ENCODE peak calls at places on chromosomes 11 and 22, in five cellular contexts. S is CD8-positive, alpha-beta memory T cell; C is lower lobe of right lung; U is uterus; E is psoas muscle. I is an unnamed sample.

GRCh38 chr11:125156346-125156745 is 8.2 kb upstream of the PKNOX2 start:
- DNase-seq in S (no peak), U (no peak), C (no peak), E (no peak), I (no peak)

GRCh38 chr11:116885951-116886629 is 48.7 kb upstream of the APOA1 start:
- DNase-seq in S (no peak), C (no peak), E (no peak), U (peak; percentile 21), I (no peak)

GRCh38 chr11:123330471-123330870 is 99.6 kb upstream of the GRAMD1B start:
- DNase-seq in E (no peak), C (no peak), U (no peak), S (no peak), I (no peak)

GRCh38 chr11:109192864-109193263 is 229.1 kb upstream of the C11orf87 start:
- DNase-seq in E (no peak), C (peak; percentile 41), U (no peak), S (no peak), I (no peak)

GRCh38 chr11:102138677-102139076 is 28.4 kb downstream of the YAP1 start:
- DNase-seq in S (no peak), U (no peak), E (no peak), C (no peak), I (no peak)

GRCh38 chr11:114060402-114061052 is 1.0 kb downstream of the ZBTB16 start:
- DNase-seq in C (peak; percentile 71), E (peak; percentile 48), S (peak; percentile 38), U (no peak), I (peak; percentile 76)

GRCh38 chr11:76251576-76251975 is 45.3 kb upstream of the WNT11 start:
- DNase-seq in U (no peak), S (no peak), C (no peak), E (no peak), I (no peak)

GRCh38 chr11:21567628-21568290 is 625.1 kb upstream of the ANO5 start:
- DNase-seq in C (no peak), U (no peak), E (no peak), S (no peak), I (no peak)

GRCh38 chr11:129331871-129332274 is 43.8 kb upstream of the BARX2 start:
- DNase-seq in S (peak; percentile 51), E (peak; percentile 77), U (peak; percentile 78), C (peak; percentile 85), I (peak; percentile 81)

GRCh38 chr11:69427906-69428880 is 53.3 kb upstream of the LINC01488 start:
- DNase-seq in U (no peak), S (no peak), E (no peak), C (no peak), I (no peak)

GRCh38 chr11:12680246-12680939 is 6.2 kb downstream of the TEAD1 start:
- DNase-seq in C (peak; percentile 88), E (peak; percentile 79), U (peak; percentile 87), S (peak; percentile 31), I (peak; percentile 95)

GRCh38 chr11:62880231-62880802 is 379 bp upstream of the SLC3A2 start:
- DNase-seq in C (peak; percentile 71), E (peak; percentile 60), U (peak; percentile 76), S (peak; percentile 14), I (peak; percentile 72)

GRCh38 chr11:64745523-64746328 is 1.8 kb upstream of the RASGRP2 start:
- DNase-seq in S (peak; percentile 92), E (peak; percentile 85), C (peak; percentile 90), U (peak; percentile 93), I (peak; percentile 94)

GRCh38 chr11:33633251-33634003 is 67.2 kb downstream of the C11orf91 start:
- DNase-seq in S (no peak), C (no peak), U (no peak), E (no peak), I (no peak)

GRCh38 chr11:65535102-65535501 is 10.2 kb downstream of the SCYL1 start:
- DNase-seq in U (no peak), C (no peak), E (no peak), S (no peak), I (no peak)

GRCh38 chr11:131146817-131147490 is 223.5 kb upstream of the NTM start:
- DNase-seq in E (no peak), S (no peak), C (no peak), U (no peak), I (no peak)

GRCh38 chr11:103929168-103929903 is 107.1 kb upstream of the DDI1 start:
- DNase-seq in E (no peak), U (no peak), C (no peak), S (no peak), I (no peak)

GRCh38 chr22:43835166-43835565 is 23.1 kb upstream of the EFCAB6 start:
- DNase-seq in E (no peak), U (no peak), S (no peak), C (peak; percentile 20), I (peak; percentile 39)
- H3K4me1 ChIP-seq in E (peaks cover 5% of the 10 kb centered on the region), U (no peaks in the 10 kb centered on the region), S (no peaks in the 10 kb centered on the region), C (no peaks in the 10 kb centered on the region), I (no peaks in the 10 kb centered on the region)

GRCh38 chr11:35256296-35256695 is 117.3 kb downstream of the CD44 start:
- DNase-seq in S (no peak), U (no peak), E (no peak), C (no peak), I (no peak)
- H3K27ac ChIP-seq in S (no peak overlapping the region), U (no peak overlapping the region), E (no peak overlapping the region), C (no peak overlapping the region), I (no peak overlapping the region)

DNA sequence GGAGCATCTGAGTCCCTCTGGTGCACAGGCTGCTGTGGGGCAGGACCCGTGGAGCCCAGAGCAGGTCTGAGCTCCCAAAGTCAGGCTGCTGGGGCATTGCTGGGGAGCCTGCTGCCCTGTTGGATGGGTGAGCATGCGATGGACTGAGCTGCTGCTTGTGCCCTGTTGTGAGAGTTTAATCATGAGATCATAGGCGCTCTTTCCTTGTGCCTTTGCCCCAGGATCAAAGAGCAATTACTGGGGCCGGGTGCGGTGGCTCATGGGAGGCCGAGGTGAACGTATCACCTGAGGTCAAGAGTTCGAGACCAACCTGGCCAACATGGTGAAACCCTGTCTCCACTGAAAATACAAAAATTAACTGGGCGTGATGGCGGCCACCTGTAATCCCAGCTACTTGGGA is 37.5 kb downstream of the MUC6 start:
- DNase-seq in E (no peak), S (no peak), U (no peak), C (no peak), I (no peak)
- H3K4me1 ChIP-seq in E (no peaks in the 10 kb centered on the region), S (no peaks in the 10 kb centered on the region), U (no peaks in the 10 kb centered on the region), C (no peaks in the 10 kb centered on the region), I (no peaks in the 10 kb centered on the region)

GRCh38 chr11:67561971-67562560 is 21.5 kb upstream of the GSTP1 start:
- DNase-seq in E (no peak), S (no peak), C (no peak), U (no peak), I (no peak)

GRCh38 chr11:67562951-67563350 is 20.7 kb upstream of the GSTP1 start:
- DNase-seq in S (no peak), U (no peak), E (no peak), C (no peak), I (no peak)

GRCh38 chr11:67563354-67564114 is 20.1 kb upstream of the GSTP1 start:
- DNase-seq in C (no peak), S (no peak), E (peak; percentile 71), U (peak; percentile 90), I (peak; percentile 78)

DNA sequence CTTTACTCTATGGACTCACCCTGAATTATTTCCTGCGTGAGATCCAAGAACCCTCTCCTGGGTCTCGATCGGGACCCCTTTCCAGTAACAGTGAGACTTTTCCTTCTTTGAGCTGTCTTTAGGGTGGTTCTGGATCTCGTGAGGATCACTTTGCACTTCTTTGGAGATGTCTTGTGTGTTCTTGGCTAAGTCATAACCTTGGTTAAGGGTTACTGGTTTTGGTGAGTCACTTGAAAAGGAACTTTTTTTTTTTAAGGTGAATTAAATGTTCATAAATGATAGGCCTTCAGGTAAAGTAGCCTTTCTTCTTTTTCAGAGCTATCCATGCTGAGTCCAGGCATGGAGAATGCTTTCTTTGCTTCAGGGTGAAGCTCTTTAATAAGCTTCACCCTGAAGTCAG is 19.4 kb upstream of the GSTP1 start:
- DNase-seq in C (no peak), S (no peak), E (no peak), U (no peak), I (no peak)
- H3K27ac ChIP-seq in C (no peak overlapping the region), S (no peak overlapping the region), E (peak overlapping the region; percentile 67), U (peak overlapping the region; percentile 53), I (no peak overlapping the region)

GRCh38 chr11:111423250-111423615 is 44.2 kb upstream of the POU2AF1 start:
- DNase-seq in C (no peak), S (no peak), E (no peak), U (no peak), I (no peak)

GRCh38 chr11:111419641-111420327 is 40.7 kb upstream of the POU2AF1 start:
- DNase-seq in S (no peak), E (no peak), U (no peak), C (no peak), I (peak; percentile 57)

GRCh38 chr11:111419181-111419580 is 40.1 kb upstream of the POU2AF1 start:
- DNase-seq in E (no peak), S (no peak), C (no peak), U (no peak), I (no peak)

GRCh38 chr11:111421251-111421650 is 42.2 kb upstream of the POU2AF1 start:
- DNase-seq in E (no peak), C (no peak), U (no peak), S (no peak), I (no peak)

DNA sequence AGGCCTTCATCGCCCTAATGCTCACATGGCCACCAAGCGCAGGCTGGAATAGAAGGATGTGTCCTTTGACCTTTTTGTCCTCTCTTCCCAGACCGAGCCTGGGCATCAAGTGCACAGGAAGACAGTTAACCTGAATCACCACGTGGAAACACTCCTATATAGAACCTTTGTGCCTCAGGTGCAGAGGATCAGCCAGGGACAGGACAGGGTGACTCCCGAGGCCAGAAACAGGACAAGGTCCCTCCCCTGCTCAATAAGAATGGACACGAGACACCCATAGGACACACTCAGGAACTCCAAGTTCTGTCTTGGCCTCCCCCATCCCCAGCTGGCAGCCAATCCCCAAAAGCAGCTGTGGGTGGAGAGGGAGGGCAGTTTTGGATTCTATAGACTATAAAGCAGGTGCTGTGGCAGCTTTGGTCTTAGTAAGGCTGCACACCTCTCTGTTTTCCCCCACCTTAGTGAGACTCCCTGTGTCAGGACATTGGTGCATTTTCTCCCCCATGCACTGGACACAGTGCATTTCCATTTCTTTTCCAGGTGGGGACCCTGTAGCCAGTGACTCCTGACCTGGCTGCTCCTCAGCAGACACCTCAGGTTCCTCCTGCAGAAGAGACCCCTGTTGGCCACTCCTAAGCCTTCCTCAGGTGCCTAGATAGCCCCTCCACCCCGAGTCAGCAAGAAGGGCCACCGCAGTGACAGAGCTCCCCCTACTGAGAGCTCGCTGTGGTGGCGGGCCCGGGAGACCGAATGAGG is 43.6 kb upstream of the POU2AF1 start:
- DNase-seq in E (peak; percentile 37), U (peak; percentile 44), C (peak; percentile 61), S (peak; percentile 38), I (peak; percentile 71)
- H3K4me1 ChIP-seq in E (peaks cover 14% of the 10 kb centered on the region), U (no peaks in the 10 kb centered on the region), C (peaks cover 19% of the 10 kb centered on the region), S (no peaks in the 10 kb centered on the region), I (no peaks in the 10 kb centered on the region)

GRCh38 chr22:46171940-46172339 is 21.6 kb downstream of the PPARA start:
- DNase-seq in C (no peak), E (no peak), U (no peak), S (no peak), I (peak; percentile 51)
- H3K27ac ChIP-seq in C (no peak overlapping the region), E (peak overlapping the region; percentile 67), U (no peak overlapping the region), S (no peak overlapping the region), I (peak overlapping the region; percentile 1)

GRCh38 chr11:46676436-46677158 is 23.8 kb downstream of the ARHGAP1 start:
- DNase-seq in E (no peak), C (no peak), U (no peak), S (no peak), I (peak; percentile 73)
- H3K4me1 ChIP-seq in E (peaks cover 17% of the 10 kb centered on the region), C (peaks cover 45% of the 10 kb centered on the region), U (peaks cover 13% of the 10 kb centered on the region), S (peaks cover 58% of the 10 kb centered on the region), I (peaks cover 17% of the 10 kb centered on the region)

GRCh38 chr11:74980627-74981026 is 8.1 kb upstream of the NEU3 start:
- DNase-seq in S (no peak), U (no peak), C (no peak), E (no peak), I (no peak)
- H3K27ac ChIP-seq in S (no peak overlapping the region), U (no peak overlapping the region), C (no peak overlapping the region), E (no peak overlapping the region), I (no peak overlapping the region)

I was measured in right cardiac atrium.